ENCODE peak calls at places on chromosomes 11 and 22, in ten cellular contexts. N, C, U, E, F, Z, T, B, K and Y are unnamed samples.

GRCh38 chr22:21753374-21754111 is 17.9 kb upstream of the YPEL1 start:
- DNase-seq in T (peak; percentile 78), C (no peak), F (no peak), N (no peak), Z (no peak), B (no peak), K (no peak), E (no peak), U (no peak), Y (no peak)

GRCh38 chr22:49007013-49007653 is 820.5 kb downstream of the BRD1 start:
- DNase-seq in E (no peak), T (no peak), B (no peak), F (no peak), K (no peak), N (no peak), C (no peak), Z (no peak), U (no peak), Y (no peak)

GRCh38 chr11:1640076-1640946 is 10.7 kb downstream of the KRTAP5-5 start:
- DNase-seq in N (no peak), U (no peak), E (no peak), F (peak; percentile 90), C (no peak), B (peak; percentile 32), Z (peak; percentile 77), K (no peak), T (peak; percentile 66), Y (peak; percentile 36)

GRCh38 chr11:71556018-71556417 is 7.8 kb downstream of the KRTAP5-9 start:
- DNase-seq in C (no peak), U (no peak), F (no peak), Z (no peak), K (no peak), N (no peak), E (no peak), T (no peak), B (no peak), Y (no peak)

GRCh38 chr11:34105957-34106504 is 602 bp downstream of the NAT10 start:
- DNase-seq in C (no peak), B (no peak), E (no peak), F (no peak), K (peak; percentile 10), Z (no peak), N (no peak), U (peak; percentile 12), T (peak; percentile 54), Y (no peak)

GRCh38 chr11:98568011-98568410 is 452.7 kb upstream of the CNTN5 start:
- DNase-seq in E (no peak), F (no peak), K (peak; percentile 18), N (no peak), B (no peak), Z (no peak), U (peak; percentile 9), C (no peak), T (no peak), Y (no peak)

GRCh38 chr11:62433553-62434301 is 14.9 kb downstream of the SCGB1A1 start:
- DNase-seq in E (no peak), C (peak; percentile 43), Z (no peak), F (peak; percentile 44), T (no peak), K (no peak), B (peak; percentile 23), N (no peak), U (no peak), Y (no peak)

GRCh38 chr22:46053563-46054090 is 76.7 kb upstream of the WNT7B start:
- DNase-seq in Z (no peak), E (peak; percentile 82), T (no peak), F (no peak), U (no peak), C (peak; percentile 60), N (no peak), B (peak; percentile 84), K (peak; percentile 61), Y (peak; percentile 79)

GRCh38 chr22:48871176-48871840 is 956.4 kb downstream of the BRD1 start:
- DNase-seq in C (no peak), F (no peak), U (no peak), E (peak; percentile 5), T (no peak), Z (no peak), B (no peak), N (no peak), K (no peak), Y (no peak)

GRCh38 chr22:40409613-40410113 is 39.3 kb downstream of the SGSM3 start:
- DNase-seq in N (no peak), Z (no peak), U (no peak), T (no peak), K (no peak), F (no peak), B (no peak), E (no peak), C (no peak), Y (no peak)

GRCh38 chr22:33487041-33487716 is 429.0 kb upstream of the SYN3 start:
- DNase-seq in U (no peak), N (no peak), C (no peak), K (no peak), E (no peak), B (no peak), F (no peak), T (no peak), Z (no peak), Y (no peak)

DNA sequence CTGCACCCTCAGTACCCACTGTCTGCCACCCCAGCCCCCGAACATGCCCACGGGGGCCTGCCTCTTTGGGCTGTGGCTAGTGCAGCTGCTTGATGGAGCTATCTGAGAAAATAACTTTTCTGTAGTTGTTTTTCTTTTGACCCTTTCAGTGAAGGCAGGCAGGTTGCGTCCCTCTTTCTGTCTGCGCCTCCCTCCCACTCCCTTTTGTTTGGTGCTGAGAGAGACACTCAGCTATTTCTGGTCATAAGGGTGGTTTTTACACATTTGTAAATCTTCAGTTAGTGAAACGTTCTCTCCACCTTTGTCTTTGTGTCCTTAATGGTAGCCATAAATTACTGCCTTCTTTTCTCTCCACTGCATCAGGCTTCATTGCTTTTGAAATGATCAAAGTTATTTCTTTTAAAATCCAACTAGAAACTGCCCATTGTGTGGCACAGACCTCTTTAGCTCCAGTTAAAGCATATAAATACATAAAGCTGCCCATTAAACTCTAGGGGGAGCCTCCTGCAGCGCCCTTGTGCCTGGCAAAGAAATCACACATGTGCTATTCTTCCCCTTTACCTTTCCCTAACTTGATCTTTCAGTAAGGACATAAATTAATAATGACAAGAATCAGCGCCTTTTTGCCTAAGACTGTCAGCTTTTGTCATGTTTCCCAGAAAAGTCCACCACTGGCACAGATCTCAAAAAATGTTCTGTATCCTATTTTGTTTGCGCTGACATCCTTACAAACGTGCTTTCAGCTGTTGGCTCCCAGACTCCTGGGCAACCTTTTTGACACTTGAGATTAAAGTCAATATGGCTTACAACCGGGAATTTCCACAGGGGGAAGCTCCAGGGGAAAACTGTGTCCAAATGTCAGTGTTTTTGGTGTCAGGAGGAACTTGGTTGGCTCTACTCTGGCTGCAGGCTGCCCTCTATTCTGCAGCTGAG is 1.7 kb upstream of the SCUBE2 start:
- DNase-seq in B (no peak), F (no peak), T (no peak), Z (no peak), C (no peak), N (no peak), K (peak; percentile 6), U (no peak), E (no peak), Y (peak; percentile 6)
- TF ChIP-seq CTCF in B (no peak), F (peak; percentile 52), T (no peak), Z (peak; percentile 29), C (no peak), N (peak; percentile 24), K (peak; percentile 25), U (peak; percentile 58), E (peak; percentile 15), Y (peak; percentile 30)

GRCh38 chr11:66315498-66315885 is 1.4 kb downstream of the CD248 start:
- DNase-seq in C (no peak), E (no peak), T (no peak), K (no peak), B (no peak), N (no peak), Z (no peak), F (no peak), U (no peak), Y (no peak)
- H3K4me3 ChIP-seq in C (peak overlapping the region; percentile 10), E (peak overlapping the region; percentile 73), T (no peak overlapping the region), K (peak overlapping the region; percentile 57), B (no peak overlapping the region), N (no peak overlapping the region), Z (no peak overlapping the region), F (no peak overlapping the region), U (peak overlapping the region; percentile 54), Y (peak overlapping the region; percentile 63)

GRCh38 chr22:47142427-47143046 is 380.1 kb downstream of the TBC1D22A start:
- DNase-seq in E (no peak), B (no peak), N (no peak), F (no peak), K (no peak), T (no peak), C (no peak), U (no peak), Z (no peak), Y (no peak)

GRCh38 chr22:47139790-47140119 is 377.3 kb downstream of the TBC1D22A start:
- DNase-seq in F (no peak), U (no peak), E (no peak), N (no peak), Z (no peak), T (no peak), B (no peak), K (no peak), C (no peak), Y (no peak)

GRCh38 chr22:47136671-47137070 is 374.2 kb downstream of the TBC1D22A start:
- DNase-seq in C (no peak), K (no peak), T (no peak), U (no peak), E (no peak), N (no peak), F (no peak), B (no peak), Z (no peak), Y (no peak)

GRCh38 chr22:47136050-47136449 is 373.6 kb downstream of the TBC1D22A start:
- DNase-seq in N (no peak), T (no peak), C (no peak), F (no peak), B (no peak), E (no peak), K (no peak), U (no peak), Z (no peak), Y (no peak)

GRCh38 chr22:47138898-47139789 is 376.7 kb downstream of the TBC1D22A start:
- DNase-seq in E (no peak), B (no peak), C (no peak), N (no peak), Z (no peak), F (no peak), U (no peak), K (no peak), T (no peak), Y (no peak)
- TF ChIP-seq CTCF in E (no peak), B (no peak), C (no peak), N (no peak), Z (no peak), F (no peak), U (no peak), K (no peak), T (no peak), Y (no peak)

DNA sequence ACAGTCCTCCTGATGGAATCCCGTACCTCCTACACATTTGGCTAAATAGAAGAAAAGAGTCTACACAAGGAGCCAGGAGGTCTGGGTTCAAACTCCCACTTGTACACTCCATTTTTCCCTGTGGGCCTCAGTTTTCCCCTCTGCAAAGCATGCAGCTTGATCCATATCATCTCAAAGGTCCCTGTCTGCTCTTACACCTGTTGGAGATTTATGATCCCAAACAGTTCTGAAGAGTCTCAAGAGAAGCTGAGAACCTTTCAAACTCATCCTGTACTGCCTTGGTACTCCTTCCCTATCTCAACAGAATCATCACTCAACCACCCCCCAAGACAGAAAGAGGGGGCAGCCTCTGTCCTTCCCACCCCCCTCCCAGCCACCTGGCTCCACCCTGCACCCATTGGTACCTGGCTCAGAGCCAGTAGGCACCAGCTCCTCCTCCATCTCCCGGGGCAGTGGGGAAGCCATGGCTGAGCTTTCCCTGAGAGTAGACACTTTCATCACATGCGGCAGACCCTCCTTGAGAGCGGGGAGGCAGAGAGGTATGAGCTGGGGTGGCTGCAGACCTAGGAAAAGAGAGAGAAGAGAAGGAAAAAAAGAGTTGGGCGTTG is 3.3 kb downstream of the TNKS1BP1 start:
- DNase-seq in Z (no peak), C (no peak), K (no peak), B (peak; percentile 42), F (no peak), N (no peak), U (no peak), T (no peak), E (no peak), Y (peak; percentile 38)
- H3K4me3 ChIP-seq in Z (no peak overlapping the region), C (peak overlapping the region; percentile 21), K (peak overlapping the region; percentile 84), B (no peak overlapping the region), F (no peak overlapping the region), N (peak overlapping the region; percentile 27), U (peak overlapping the region; percentile 50), T (no peak overlapping the region), E (peak overlapping the region; percentile 86), Y (peak overlapping the region; percentile 91)